ENCODE peak calls at places on chromosomes 4 and X, in six cellular contexts. K is right atrium auricular region, H is brain microvascular endothelial cell, W is AG04450, Q is nephron progenitor cell, M is upper lobe of right lung. O is an unnamed sample.

GRCh38 chrX:12383196-12383595 is 244.9 kb downstream of the FRMPD4 start:
- DNase-seq in M (no peak), W (no peak), K (no peak), H (no peak), Q (no peak), O (no peak)

GRCh38 chr4:15451866-15452765 is 17.6 kb upstream of the CC2D2A start:
- DNase-seq in W (peak), M (no peak), Q (no peak), H (peak), K (peak), O (no peak)

GRCh38 chrX:10932842-10933440 is 178.2 kb upstream of the HCCS start:
- DNase-seq in Q (no peak), W (no peak), K (no peak), M (no peak), H (peak), O (no peak)

GRCh38 chrX:39805825-39806224 is 291.9 kb downstream of the BCOR start:
- DNase-seq in Q (no peak), H (no peak), M (no peak), K (no peak), W (no peak), O (no peak)

GRCh38 chrX:14865201-14865600 is 7.7 kb downstream of the FANCB start:
- DNase-seq in K (no peak), M (no peak), Q (no peak), H (no peak), W (no peak), O (no peak)

GRCh38 chrX:154123241-154124219 is 20.5 kb upstream of the OPN1LW start:
- DNase-seq in Q (no peak), W (no peak), H (peak), K (no peak), M (peak), O (no peak)

GRCh38 chr4:1873291-1873690 is 2.1 kb downstream of the NSD2 start:
- DNase-seq in W (no peak), K (no peak), Q (no peak), M (no peak), H (no peak), O (no peak)

GRCh38 chr4:8867624-8868320 is 3.9 kb downstream of the HMX1 start:
- DNase-seq in Q (no peak), H (no peak), M (no peak), K (no peak), W (no peak), O (no peak)

GRCh38 chrX:85288992-85289723 is 45.4 kb downstream of the ZNF711 start:
- DNase-seq in K (no peak), W (no peak), H (no peak), Q (no peak), M (no peak), O (no peak)

GRCh38 chr4:144647095-144647959 is 1.4 kb downstream of the HHIP start:
- DNase-seq in K (no peak), Q (peak), M (no peak), W (no peak), H (peak), O (no peak)

DNA sequence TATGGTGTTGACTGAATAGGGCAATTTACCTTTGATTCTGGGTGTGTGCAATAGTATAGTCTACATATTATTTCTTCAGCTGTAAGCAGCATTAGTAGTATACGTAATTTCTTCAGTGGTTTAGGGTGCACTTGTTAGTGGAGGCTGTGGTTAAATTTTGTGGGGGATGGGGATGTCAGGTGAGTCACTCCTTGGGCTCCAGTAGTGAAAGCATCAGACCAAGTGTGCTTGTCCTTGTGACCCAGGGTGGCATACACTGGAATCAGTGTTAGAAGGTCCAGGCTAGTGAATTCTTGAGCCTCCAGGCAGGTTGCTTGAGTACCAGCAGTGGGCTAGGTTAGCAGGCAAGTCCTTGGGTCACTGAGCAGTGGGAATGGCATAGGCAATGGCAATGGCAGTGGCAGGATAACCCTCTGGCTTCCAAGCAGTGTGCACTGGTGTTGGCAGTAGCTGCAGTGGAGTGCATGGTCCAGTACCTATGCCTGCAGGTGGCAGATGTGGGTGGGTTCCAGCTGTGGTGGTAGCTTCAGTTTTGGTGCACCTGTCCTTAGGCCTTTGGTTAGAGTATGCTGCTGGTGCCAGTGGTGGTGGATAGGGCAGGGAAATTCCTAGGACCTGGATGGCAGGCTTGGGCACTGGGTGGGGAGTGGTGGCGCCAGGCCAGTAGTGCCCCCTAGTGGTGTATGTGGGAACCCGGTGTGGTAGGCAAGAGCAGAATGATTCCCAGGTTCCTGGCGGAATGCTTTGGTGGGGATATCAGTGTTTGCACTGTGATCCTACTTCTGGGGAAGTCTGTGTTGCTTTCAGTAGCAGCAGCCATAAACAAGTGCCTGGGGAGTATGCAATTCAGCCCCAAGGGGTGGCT is 531.0 kb downstream of the SMARCA1 start:
- DNase-seq in M (no peak), W (no peak), Q (no peak), K (no peak), H (no peak), O (no peak)
- TF ChIP-seq CTCF in M (no peak), W (no peak), Q (no peak), K (no peak), H (no peak), O (no peak)

GRCh38 chrX:16832301-16832700 is 37.9 kb downstream of the RBBP7 start:
- DNase-seq in K (no peak), M (no peak), Q (peak), H (no peak), W (no peak), O (no peak)
- TF ChIP-seq CTCF in K (no peak), M (no peak), Q (no peak), H (peak), W (peak), O (peak)

DNA sequence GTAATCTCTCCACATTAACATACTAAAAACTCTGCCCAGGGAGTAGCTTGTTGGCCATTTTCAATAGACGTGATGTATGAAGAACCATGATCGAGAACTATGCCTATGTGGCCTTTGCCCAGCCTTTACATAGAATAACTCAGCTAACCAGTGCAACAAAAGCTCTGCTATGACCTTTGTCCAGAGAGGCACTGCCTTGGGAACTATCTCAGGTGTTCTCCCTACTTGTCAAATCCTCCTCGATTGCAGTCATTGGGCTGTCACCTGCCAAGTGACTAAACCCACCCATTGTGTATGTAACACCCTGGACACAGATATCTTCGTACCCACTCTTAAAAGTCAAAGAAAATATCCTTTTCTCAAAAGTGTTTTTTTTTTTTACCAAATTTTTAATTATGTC is 610.3 kb upstream of the GALNTL6 start:
- DNase-seq in W (no peak), M (no peak), K (no peak), H (no peak), Q (no peak), O (no peak)
- TF ChIP-seq CTCF in W (no peak), M (no peak), K (no peak), H (no peak), Q (no peak), O (no peak)

GRCh38 chr4:121824950-121825349 is 1.3 kb upstream of the CCNA2 start:
- DNase-seq in W (no peak), Q (no peak), H (no peak), K (no peak), M (no peak), O (no peak)

GRCh38 chr4:121824171-121824527 is 466 bp upstream of the CCNA2 start:
- DNase-seq in H (no peak), K (no peak), W (no peak), Q (no peak), M (no peak), O (no peak)

GRCh38 chr4:121822047-121822446 is 1.6 kb downstream of the CCNA2 start:
- DNase-seq in Q (no peak), H (no peak), M (no peak), K (no peak), W (no peak), O (no peak)

GRCh38 chr4:121823505-121824170 is at the start of gene CCNA2:
- DNase-seq in Q (peak), M (peak), H (peak), W (peak), K (peak), O (peak)

GRCh38 chr4:121822796-121823504 is 733 bp downstream of the CCNA2 start:
- DNase-seq in H (peak), W (no peak), K (no peak), M (no peak), Q (peak), O (no peak)
- TF ChIP-seq CTCF in H (peak), W (no peak), K (no peak), M (no peak), Q (no peak), O (peak)